ENCODE peak calls at places on chromosomes 6 and 20, in nine cellular contexts. K is NCI-H524 treated with DMSO at 0.1 percent for 48 hours; A is ELR; E is activated CD4-positive, alpha-beta T cell treated with anti-CD3 and anti-CD28 coated beads, Interleukin-2, amount 50 U/mL, for 4 hours; P is PC-9; S is WTC11; H is epithelial cell of esophagus; X is COLO829; J is stimulated activated CD4-positive, alpha-beta T cell treated with anti-CD3 and anti-CD28 coated beads, Interleukin-4, amount 100 ng/mL, for 24 hours. Q is an unnamed sample.

GRCh38 chr6:75524322-75524972 is 30.8 kb upstream of the FILIP1 start:
- DNase-seq in S (no peak), A (peak; percentile 97), H (peak; percentile 66), J (no peak), P (peak; percentile 94), X (no peak), K (no peak), E (no peak), Q (no peak)

GRCh38 chr6:170036916-170037315 is 254.0 kb downstream of the DLL1 start:
- DNase-seq in H (no peak), X (no peak), J (no peak), E (no peak), K (no peak), S (no peak), A (no peak), P (no peak), Q (no peak)

GRCh38 chr6:149723771-149724417 is 6.0 kb upstream of the LATS1 start:
- DNase-seq in H (peak; percentile 87), J (peak; percentile 52), X (peak; percentile 81), A (peak; percentile 86), K (peak; percentile 52), S (no peak), E (peak; percentile 33), P (peak; percentile 51), Q (peak; percentile 56)

GRCh38 chr6:139567095-139567494 is 192.6 kb upstream of the CITED2 start:
- DNase-seq in E (no peak), X (no peak), J (no peak), K (no peak), H (no peak), P (no peak), S (no peak), A (no peak), Q (no peak)

GRCh38 chr6:29653452-29654038 is 3.3 kb upstream of the MOG start:
- DNase-seq in H (peak; percentile 82), J (peak; percentile 53), E (peak; percentile 27), X (peak; percentile 84), S (no peak), A (peak; percentile 81), K (peak; percentile 25), P (peak; percentile 46), Q (no peak)

GRCh38 chr6:159716247-159717086 is 10.8 kb upstream of the WTAP start:
- DNase-seq in J (no peak), A (peak; percentile 89), E (no peak), S (no peak), H (peak; percentile 96), X (no peak), K (no peak), P (peak; percentile 69), Q (no peak)

GRCh38 chr20:43739148-43739749 is 12.4 kb upstream of the GTSF1L start:
- DNase-seq in S (no peak), K (no peak), H (no peak), E (no peak), A (no peak), J (no peak), P (no peak), X (no peak), Q (no peak)

GRCh38 chr20:24965065-24965919 is 16.2 kb downstream of the CST7 start:
- DNase-seq in E (no peak), J (no peak), P (no peak), H (no peak), A (no peak), K (peak; percentile 86), S (no peak), X (no peak), Q (no peak)

GRCh38 chr20:1469925-1470571 is 3.4 kb upstream of the NSFL1C start:
- DNase-seq in S (peak; percentile 83), E (no peak), P (peak; percentile 91), X (peak; percentile 89), H (peak; percentile 98), A (peak; percentile 98), J (peak; percentile 13), K (peak; percentile 40), Q (peak; percentile 85)

GRCh38 chr6:154951400-154952200 is 43.5 kb upstream of the TIAM2 start:
- DNase-seq in J (no peak), P (peak; percentile 73), A (no peak), K (no peak), S (no peak), X (no peak), E (no peak), H (peak; percentile 41), Q (peak; percentile 29)

GRCh38 chr6:108174371-108175175 is 8.8 kb downstream of the NR2E1 start:
- DNase-seq in S (peak; percentile 82), J (no peak), X (no peak), K (no peak), A (no peak), P (no peak), E (no peak), H (peak; percentile 57), Q (no peak)

GRCh38 chr6:99521557-99522286 is 6.5 kb upstream of the USP45 start:
- DNase-seq in H (peak; percentile 23), P (peak; percentile 44), X (peak; percentile 24), A (peak; percentile 51), S (peak; percentile 13), K (no peak), J (no peak), E (no peak), Q (no peak)

GRCh38 chr6:164414695-164415094 is 894.7 kb downstream of the C6orf118 start:
- DNase-seq in K (no peak), E (no peak), P (no peak), H (no peak), A (no peak), X (no peak), J (no peak), S (no peak), Q (no peak)

GRCh38 chr6:74181471-74181870 is 485.5 kb downstream of the CD109 start:
- DNase-seq in X (no peak), E (no peak), P (no peak), J (no peak), A (no peak), S (no peak), K (no peak), H (no peak), Q (no peak)

GRCh38 chr6:110041149-110041548 is 63.0 kb downstream of the GPR6 start:
- DNase-seq in K (no peak), H (peak; percentile 11), E (no peak), S (no peak), J (no peak), A (no peak), P (no peak), X (no peak), Q (no peak)

GRCh38 chr6:99186417-99186816 is 163.1 kb downstream of the FAXC start:
- DNase-seq in H (no peak), A (no peak), J (no peak), E (no peak), X (no peak), S (no peak), P (no peak), K (no peak), Q (no peak)

GRCh38 chr6:112946051-112946450 is 598.9 kb downstream of the RFPL4B start:
- DNase-seq in K (no peak), E (no peak), J (no peak), P (no peak), A (no peak), X (no peak), S (no peak), H (no peak), Q (no peak)

GRCh38 chr6:117818449-117818848 is 88.6 kb upstream of the SLC35F1 start:
- DNase-seq in K (no peak), X (no peak), A (no peak), S (no peak), H (no peak), E (no peak), P (no peak), J (no peak), Q (no peak)

GRCh38 chr20:3158968-3159431 is 665 bp downstream of the FASTKD5 start:
- DNase-seq in E (no peak), P (no peak), X (no peak), K (no peak), H (peak; percentile 15), J (no peak), A (peak; percentile 33), S (no peak), Q (no peak)

GRCh38 chr20:23082846-23083552 is 3.1 kb downstream of the CD93 start:
- DNase-seq in P (no peak), K (no peak), S (peak; percentile 40), A (no peak), E (no peak), X (no peak), H (peak; percentile 85), J (no peak), Q (no peak)

GRCh38 chr20:57390604-57391438 is at the start of gene RBM38:
- DNase-seq in A (peak; percentile 79), E (peak; percentile 71), K (no peak), X (peak; percentile 82), H (peak; percentile 65), J (peak; percentile 79), S (peak; percentile 78), P (no peak), Q (peak; percentile 72)

GRCh38 chr6:22024973-22025467 is 271.8 kb downstream of the PRL start:
- DNase-seq in H (no peak), E (no peak), X (no peak), P (no peak), S (no peak), K (no peak), J (no peak), A (no peak), Q (no peak)

GRCh38 chr6:40393641-40394040 is 193.5 kb downstream of the LRFN2 start:
- DNase-seq in A (peak; percentile 2), S (no peak), P (no peak), X (no peak), K (no peak), E (no peak), J (no peak), H (peak; percentile 57), Q (no peak)

GRCh38 chr20:36469973-36470372 is 71.3 kb upstream of the MYL9 start:
- DNase-seq in P (no peak), K (no peak), J (no peak), E (no peak), H (no peak), A (no peak), X (no peak), S (no peak), Q (no peak)

GRCh38 chr20:57779401-57780003 is 69.7 kb upstream of the PMEPA1 start:
- DNase-seq in E (no peak), H (peak; percentile 53), S (no peak), J (no peak), K (no peak), A (no peak), X (no peak), P (peak; percentile 49), Q (no peak)

GRCh38 chr6:7624781-7625710 is 35.0 kb downstream of the SNRNP48 start:
- DNase-seq in A (no peak), H (peak; percentile 17), J (no peak), X (peak; percentile 93), K (no peak), P (no peak), S (no peak), E (no peak), Q (no peak)

GRCh38 chr6:165245287-165245686 is 64.1 kb downstream of the C6orf118 start:
- DNase-seq in J (no peak), A (no peak), E (no peak), S (no peak), H (peak; percentile 51), K (no peak), X (peak; percentile 30), P (no peak), Q (no peak)

Q was measured in CMK.